ENCODE peak calls at places on chromosomes 3 and 15, in six cellular contexts. Q is heart left ventricle, O is lower leg skin, V is K562, Y is testis, B is gastrocnemius medialis. Z is an unnamed sample.
A peak's percentile ranks its signal among the peaks of the same experiment; 100 is the strongest.

GRCh38 chr3:167978071-167978470 is 117.7 kb downstream of the GOLIM4 start:
- DNase-seq in B (no peak), Y (no peak), O (no peak), V (peak; percentile 69), Q (no peak), Z (no peak)

GRCh38 chr3:123722021-123722420 is 137.2 kb upstream of the HACD2 start:
- DNase-seq in V (no peak), Y (no peak), O (no peak), Q (no peak), B (no peak), Z (no peak)

GRCh38 chr3:66149269-66149668 is 71.5 kb upstream of the SLC25A26 start:
- DNase-seq in Q (no peak), Y (no peak), V (no peak), B (no peak), O (no peak), Z (no peak)

GRCh38 chr3:52636673-52637072 is 49.0 kb downstream of the PBRM1 start:
- DNase-seq in B (no peak), V (no peak), O (peak; percentile 18), Y (no peak), Q (no peak), Z (no peak)

GRCh38 chr15:34436956-34437442 is 609 bp downstream of the GOLGA8A start:
- DNase-seq in Y (peak; percentile 32), B (no peak), V (peak; percentile 74), O (no peak), Q (peak; percentile 73), Z (no peak)

GRCh38 chr3:160739079-160739478 is 17.0 kb upstream of the PPM1L start:
- DNase-seq in Q (no peak), V (no peak), O (peak; percentile 46), B (peak; percentile 86), Y (no peak), Z (no peak)

GRCh38 chr15:78140296-78140695 is 8.9 kb upstream of the IDH3A start:
- DNase-seq in O (no peak), Y (no peak), Q (no peak), B (no peak), V (no peak), Z (no peak)

GRCh38 chr3:11245276-11245675 is 26.9 kb upstream of the ATG7 start:
- DNase-seq in O (no peak), Q (no peak), Y (no peak), V (no peak), B (no peak), Z (no peak)

GRCh38 chr15:78131295-78132021 is at the start of gene CIB2:
- DNase-seq in B (peak; percentile 35), V (peak; percentile 85), Y (peak; percentile 68), Q (peak; percentile 90), O (no peak), Z (peak; percentile 73)

GRCh38 chr15:71348597-71348996 is 233.3 kb downstream of the THSD4 start:
- DNase-seq in O (no peak), B (no peak), Y (no peak), Q (no peak), V (no peak), Z (no peak)
- TF ChIP-seq POLR2A in O (no peak), B (no peak), Y (no peak), Q (no peak), V (no peak), Z (no peak)

GRCh38 chr3:196645091-196645490 is 5.6 kb downstream of the NRROS start:
- DNase-seq in O (no peak), V (no peak), B (no peak), Y (no peak), Q (no peak), Z (no peak)
- TF ChIP-seq POLR2A in O (no peak), V (no peak), B (no peak), Y (no peak), Q (no peak), Z (no peak)

GRCh38 chr15:63045438-63046278 is 3.1 kb downstream of the TPM1 start:
- DNase-seq in Q (no peak), V (no peak), O (no peak), Y (no peak), B (no peak), Z (no peak)
- TF ChIP-seq POLR2A in Q (no peak), V (no peak), O (no peak), Y (no peak), B (no peak), Z (no peak)

GRCh38 chr3:132079150-132079549 is 44.3 kb upstream of the CPNE4 start:
- DNase-seq in Y (no peak), Q (no peak), O (no peak), B (no peak), V (no peak), Z (no peak)
- TF ChIP-seq POLR2A in Y (no peak), Q (no peak), O (no peak), B (no peak), V (no peak), Z (no peak)

GRCh38 chr15:70274255-70274654 is 176.5 kb upstream of the TLE3 start:
- DNase-seq in O (no peak), Q (no peak), B (no peak), Y (no peak), V (no peak), Z (no peak)
- TF ChIP-seq POLR2A in O (no peak), Q (no peak), B (no peak), Y (no peak), V (no peak), Z (no peak)

GRCh38 chr3:5437296-5438010 is 249.9 kb downstream of the EDEM1 start:
- DNase-seq in O (no peak), V (peak; percentile 50), Q (no peak), B (no peak), Y (no peak), Z (no peak)

GRCh38 chr3:5442786-5443138 is 255.3 kb downstream of the EDEM1 start:
- DNase-seq in V (no peak), Q (no peak), Y (no peak), O (no peak), B (no peak), Z (no peak)

GRCh38 chr3:5442106-5442785 is 254.7 kb downstream of the EDEM1 start:
- DNase-seq in B (no peak), O (no peak), Y (no peak), Q (no peak), V (peak; percentile 67), Z (no peak)

GRCh38 chr3:5441401-5441800 is 253.9 kb downstream of the EDEM1 start:
- DNase-seq in Y (no peak), V (peak; percentile 32), Q (no peak), B (no peak), O (no peak), Z (no peak)

GRCh38 chr3:5438011-5438355 is 250.5 kb downstream of the EDEM1 start:
- DNase-seq in B (no peak), Y (no peak), V (peak; percentile 75), O (no peak), Q (no peak), Z (no peak)
- TF ChIP-seq POLR2A in B (no peak), Y (no peak), V (no peak), O (no peak), Q (no peak), Z (no peak)

GRCh38 chr3:128152419-128153155 is 694 bp upstream of the EEFSEC start:
- DNase-seq in V (peak; percentile 73), B (no peak), O (no peak), Q (no peak), Y (peak; percentile 77), Z (no peak)

GRCh38 chr3:128149632-128150031 is 3.6 kb upstream of the EEFSEC start:
- DNase-seq in B (no peak), O (no peak), Q (no peak), V (no peak), Y (no peak), Z (no peak)

GRCh38 chr3:128155614-128156360 is 2.5 kb downstream of the EEFSEC start:
- DNase-seq in V (no peak), B (no peak), Q (no peak), O (no peak), Y (no peak), Z (no peak)

GRCh38 chr3:128151758-128152274 is 1.5 kb upstream of the EEFSEC start:
- DNase-seq in V (no peak), Q (no peak), O (no peak), Y (no peak), B (no peak), Z (no peak)

DNA sequence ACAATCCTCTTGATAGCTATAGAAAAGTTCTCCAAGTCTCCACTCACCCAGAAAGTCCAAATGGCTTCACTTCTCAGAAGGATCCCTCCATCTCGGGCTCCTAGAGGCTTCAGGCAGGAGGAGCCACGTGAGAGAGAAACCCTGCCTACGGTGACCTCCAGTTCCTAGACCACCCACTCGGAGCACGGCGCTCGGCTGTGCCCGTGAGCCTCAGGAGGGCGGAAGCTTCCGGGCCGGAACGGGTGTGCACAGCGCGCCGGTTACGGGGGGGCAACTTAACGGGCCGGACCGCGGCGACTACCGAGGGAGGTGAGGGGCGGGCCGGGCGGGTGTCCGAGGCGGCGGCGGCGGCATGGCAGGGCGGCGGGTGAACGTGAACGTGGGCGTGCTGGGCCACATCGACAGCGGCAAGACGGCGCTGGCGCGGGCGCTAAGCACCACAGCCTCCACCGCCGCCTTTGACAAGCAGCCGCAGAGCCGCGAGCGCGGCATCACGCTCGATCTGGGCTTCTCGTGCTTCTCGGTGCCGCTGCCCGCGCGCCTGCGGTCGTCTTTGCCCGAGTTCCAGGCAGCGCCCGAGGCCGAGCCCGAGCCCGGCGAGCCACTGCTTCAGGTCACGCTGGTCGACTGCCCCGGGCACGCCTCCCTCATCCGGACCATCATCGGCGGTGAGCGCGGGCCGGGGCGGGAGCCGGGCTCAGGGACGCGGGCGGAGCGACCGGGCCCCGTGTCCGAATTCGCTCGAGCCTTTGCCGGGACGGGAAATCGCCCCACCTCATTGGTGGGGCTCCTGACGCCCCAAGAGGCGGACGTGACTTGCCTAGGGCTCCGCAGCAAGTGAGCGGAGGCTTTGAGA is at the start of gene EEFSEC:
- DNase-seq in Y (peak; percentile 83), O (peak; percentile 59), B (peak; percentile 63), Q (peak; percentile 90), V (peak; percentile 81), Z (peak; percentile 57)
- TF ChIP-seq POLR2A in Y (no peak), O (no peak), B (peak; percentile 65), Q (peak; percentile 47), V (peak; percentile 78), Z (peak; percentile 46)

GRCh38 chr3:112958749-112959560 is 15.9 kb downstream of the CD200R1 start:
- DNase-seq in B (no peak), Y (no peak), O (no peak), Q (no peak), V (peak; percentile 23), Z (no peak)

GRCh38 chr3:112967828-112968227 is 7.1 kb downstream of the CD200R1 start:
- DNase-seq in V (no peak), O (no peak), Y (no peak), Q (no peak), B (no peak), Z (no peak)

GRCh38 chr3:112967425-112967824 is 7.5 kb downstream of the CD200R1 start:
- DNase-seq in V (no peak), Q (no peak), O (no peak), B (no peak), Y (no peak), Z (no peak)

GRCh38 chr3:112966633-112967032 is 8.3 kb downstream of the CD200R1 start:
- DNase-seq in V (no peak), B (no peak), O (no peak), Y (peak; percentile 45), Q (no peak), Z (no peak)

DNA sequence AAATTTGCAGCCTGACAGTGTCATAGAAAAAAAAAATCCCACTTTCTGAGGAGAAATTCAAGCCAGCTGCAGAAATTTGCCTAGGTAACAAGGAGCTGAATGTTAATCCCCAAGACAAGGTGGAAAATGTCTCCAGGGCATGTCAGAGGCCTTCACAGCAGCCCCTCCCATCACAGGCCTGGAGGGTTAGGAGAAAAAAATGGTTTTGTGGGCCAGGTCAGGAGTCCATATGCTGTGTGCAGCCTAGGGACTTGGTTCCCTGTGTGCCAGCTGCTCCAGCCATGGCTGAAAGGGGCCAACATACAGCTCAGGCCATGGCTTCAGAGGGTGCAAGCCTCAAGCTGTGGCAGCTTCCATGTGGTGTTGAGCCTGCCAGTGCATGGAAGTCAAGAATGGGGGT is 11.2 kb downstream of the CD200R1 start:
- DNase-seq in V (no peak), Q (no peak), B (no peak), O (no peak), Y (no peak), Z (no peak)
- TF ChIP-seq POLR2A in V (no peak), Q (no peak), B (no peak), O (no peak), Y (no peak), Z (no peak)

Z was measured in H54.